ENCODE peak calls at places on chromosome 1, in six cellular contexts. S is stimulated activated CD4-positive, alpha-beta T cell treated with anti-CD3 and anti-CD28 coated beads, Interleukin-15, amount 100 ng/mL, for 48 hours; R is ascending aorta; D is transverse colon; H is M059J; K is CMK. A is an unnamed sample.

GRCh38 chr1:53132176-53132575 is 10.3 kb downstream of the SLC1A7 start:
- DNase-seq in S (no peak), R (no peak), D (no peak), H (no peak), K (no peak), A (no peak)

GRCh38 chr1:56477164-56478111 is 101.9 kb downstream of the PLPP3 start:
- DNase-seq in S (no peak), R (peak), D (peak), H (peak), K (no peak), A (no peak)

GRCh38 chr1:73105755-73106154 is 823.4 kb upstream of the NEGR1 start:
- DNase-seq in S (no peak), R (no peak), D (no peak), H (no peak), K (no peak), A (no peak)

GRCh38 chr1:99544328-99544727 is 101.6 kb upstream of the PALMD start:
- DNase-seq in S (no peak), R (no peak), D (no peak), H (peak), K (no peak), A (no peak)

GRCh38 chr1:28518745-28519341 is 13.0 kb downstream of the RCC1 start:
- DNase-seq in S (peak), R (no peak), D (no peak), H (peak), K (no peak), A (no peak)

GRCh38 chr1:42006836-42007235 is 88.1 kb upstream of the HIVEP3 start:
- DNase-seq in S (no peak), R (no peak), D (no peak), H (no peak), K (no peak), A (no peak)

GRCh38 chr1:181038399-181038873 is 4.7 kb downstream of the MR1 start:
- DNase-seq in S (peak), R (no peak), D (peak), H (peak), K (no peak), A (peak)

GRCh38 chr1:164803366-164803765 is 244.4 kb downstream of the PBX1 start:
- DNase-seq in S (no peak), R (no peak), D (no peak), H (peak), K (no peak), A (no peak)

GRCh38 chr1:1283821-1284220 is 3.6 kb downstream of the SCNN1D start:
- DNase-seq in S (no peak), R (no peak), D (peak), H (peak), K (no peak), A (no peak)

GRCh38 chr1:246930830-246931548 is 759 bp downstream of the AHCTF1 start:
- DNase-seq in S (peak), R (peak), D (peak), H (peak), K (no peak), A (peak)

GRCh38 chr1:181015258-181015630 is 7.4 kb downstream of the STX6 start:
- DNase-seq in S (no peak), R (no peak), D (no peak), H (no peak), K (no peak), A (no peak)

GRCh38 chr1:101388904-101389546 is 152.2 kb downstream of the S1PR1 start:
- DNase-seq in S (no peak), R (no peak), D (no peak), H (peak), K (no peak), A (no peak)

GRCh38 chr1:70458120-70458519 is 47.1 kb downstream of the CTH start:
- DNase-seq in S (no peak), R (no peak), D (no peak), H (no peak), K (no peak), A (no peak)

GRCh38 chr1:32767641-32768040 is 49.5 kb downstream of the YARS1 start:
- DNase-seq in S (no peak), R (no peak), D (no peak), H (peak), K (no peak), A (no peak)

GRCh38 chr1:165695011-165695410 is 3.4 kb downstream of the ALDH9A1 start:
- DNase-seq in S (no peak), R (no peak), D (no peak), H (no peak), K (no peak), A (peak)

GRCh38 chr1:178774263-178774662 is 49.2 kb downstream of the RALGPS2 start:
- DNase-seq in S (no peak), R (no peak), D (no peak), H (peak), K (no peak), A (no peak)

GRCh38 chr1:21307663-21308062 is 17.4 kb upstream of the ECE1 start:
- DNase-seq in S (no peak), R (no peak), D (no peak), H (no peak), K (peak), A (no peak)

GRCh38 chr1:145740269-145740668 is 21.0 kb downstream of the CD160 start:
- DNase-seq in S (no peak), R (no peak), D (no peak), H (peak), K (no peak), A (no peak)

GRCh38 chr1:198680174-198680871 is 41.5 kb downstream of the PTPRC start:
- DNase-seq in S (no peak), R (no peak), D (no peak), H (no peak), K (no peak), A (no peak)